ENCODE peak calls at places on chromosomes 4 and X, in four cellular contexts. W is stomach, O is adipocyte, K is fibroblast of lung. D is an unnamed sample. For H3K9me3 and H3K4me1, the result is how much of the 10 kb centered on the place peaks cover.

GRCh38 chrX:101347859-101348451 is 587 bp downstream of the TIMM8A start:
- DNase-seq in W (no peak), O (peak), K (peak), D (peak)

GRCh38 chr4:48602763-48603162 is 112.7 kb downstream of the ZAR1 start:
- DNase-seq in W (no peak), O (peak), K (peak), D (no peak)

GRCh38 chr4:61375316-61375715 is 175.2 kb downstream of the ADGRL3 start:
- DNase-seq in W (no peak), O (peak), K (peak), D (peak)

GRCh38 chr4:17285747-17286146 is 226.1 kb downstream of the QDPR start:
- DNase-seq in W (no peak), O (no peak), K (no peak), D (no peak)

GRCh38 chr4:151537726-151538125 is 128.8 kb downstream of the FHIP1A start:
- DNase-seq in W (no peak), O (peak), K (peak), D (no peak)

GRCh38 chrX:1534321-1535168 is 2.4 kb downstream of the P2RY8 start:
- DNase-seq in W (no peak), O (no peak), K (no peak), D (no peak)

GRCh38 chr4:122378711-122379110 is at the start of gene ADAD1:
- DNase-seq in W (no peak), O (no peak), K (no peak), D (no peak)

GRCh38 chrX:124388562-124388961 is 42.2 kb downstream of the SH2D1A start:
- DNase-seq in W (peak), O (peak), K (peak), D (peak)

GRCh38 chrX:7706032-7706431 is 136.9 kb upstream of the VCX start:
- DNase-seq in W (no peak), O (peak), K (no peak), D (no peak)

GRCh38 chr4:5700459-5700858 is 7.9 kb downstream of the EVC2 start:
- DNase-seq in W (no peak), O (no peak), K (no peak), D (no peak)

GRCh38 chr4:2259036-2259540 is 2.8 kb downstream of the MXD4 start:
- DNase-seq in W (peak), O (no peak), K (no peak), D (no peak)

GRCh38 chr4:8303485-8304281 is 34.1 kb downstream of the HTRA3 start:
- DNase-seq in W (no peak), O (peak), K (peak), D (peak)

DNA sequence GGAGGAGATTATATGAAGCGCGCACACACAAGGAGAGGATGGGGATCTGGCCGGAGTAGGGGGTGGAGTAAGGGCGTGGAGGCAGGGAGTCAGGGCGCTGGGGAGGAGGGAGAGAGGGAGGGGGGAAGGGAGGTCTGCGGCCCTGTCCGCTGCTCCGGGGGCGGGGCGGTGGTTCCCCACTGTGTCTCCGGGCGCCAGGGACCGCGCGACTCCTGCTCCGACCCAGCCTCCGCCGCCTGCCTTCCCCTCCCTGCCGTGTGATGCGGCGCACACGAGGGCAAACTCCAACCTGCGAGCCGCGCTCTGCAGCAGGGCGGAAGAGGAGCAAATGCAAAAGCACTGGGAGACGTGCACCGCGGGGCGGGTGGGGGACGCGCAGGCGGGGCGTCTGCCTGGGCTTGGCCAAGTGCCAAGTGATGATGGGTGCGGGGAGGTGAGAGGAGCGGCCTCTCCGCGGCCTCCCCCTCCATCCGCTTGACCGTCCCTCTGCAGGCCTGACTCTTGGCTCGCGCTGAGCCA is at the start of gene DCHS2:
- DNase-seq in W (no peak), O (peak), K (no peak), D (peak)
- H3K4me3 ChIP-seq in W (peak), O (peak), K (no peak), D (peak)

GRCh38 chrX:49701948-49702347 is 6.2 kb upstream of the PAGE1 start:
- DNase-seq in W (no peak), O (no peak), K (no peak), D (no peak)
- H3K9me3 ChIP-seq in W (under half), O (under half), K (under half), D (under half)

DNA sequence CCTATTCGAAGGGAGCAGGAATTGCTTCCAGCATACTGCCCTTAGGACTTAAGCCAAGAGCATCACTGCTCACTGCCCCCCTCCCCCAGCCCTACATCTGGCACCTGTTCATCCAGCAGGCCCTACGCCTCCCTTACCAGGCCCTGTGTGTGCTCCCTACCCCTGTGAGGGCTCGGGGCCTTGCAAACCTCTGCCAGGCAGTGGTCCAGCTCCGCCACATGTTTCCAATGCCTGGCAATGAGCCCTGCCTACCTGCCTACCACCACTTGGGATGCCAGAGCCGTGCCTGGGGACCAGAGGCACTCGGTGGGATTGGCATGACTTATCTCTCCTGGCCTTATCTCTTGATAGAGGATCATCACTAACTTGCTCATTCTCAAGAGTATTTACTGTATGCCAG is 27.5 kb upstream of the MTM1 start:
- DNase-seq in W (no peak), O (no peak), K (no peak), D (no peak)
- H3K4me1 ChIP-seq in W (under half), O (under half), K (under half), D (under half)

GRCh38 chr4:25993564-25994185 is 79.7 kb downstream of the SMIM20 start:
- DNase-seq in W (no peak), O (no peak), K (peak), D (no peak)
- H3K4me3 ChIP-seq in W (no peak), O (no peak), K (no peak), D (no peak)

GRCh38 chr4:185441479-185441878 is 15.7 kb upstream of the UFSP2 start:
- DNase-seq in W (no peak), O (no peak), K (no peak), D (no peak)
- H3K9me3 ChIP-seq in W (under half), O (under half), K (under half), D (under half)

GRCh38 chrX:70171636-70172035 is 5.6 kb upstream of the DGAT2L6 start:
- DNase-seq in W (no peak), O (no peak), K (peak), D (peak)
- H3K4me1 ChIP-seq in W (under half), O (half or more), K (under half), D (under half)